ENCODE peak calls at places on chromosomes 6 and 20, in seven cellular contexts. G is ovary, E is keratinocyte, K is GM23338, A is SK-N-SH, S is left ventricle myocardium inferior, F is A549. P is an unnamed sample.

GRCh38 chr20:8385247-8385646 is 253.2 kb downstream of the PLCB1 start:
- DNase-seq in G (no peak), E (no peak), K (peak; percentile 30), A (no peak), S (peak; percentile 20), F (no peak), P (no peak)

GRCh38 chr6:45422541-45423110 is 44.9 kb upstream of the SUPT3H start:
- DNase-seq in G (peak; percentile 44), E (no peak), K (peak; percentile 62), A (peak; percentile 56), S (peak; percentile 39), F (no peak), P (no peak)

GRCh38 chr6:100461273-100461919 is 3.3 kb downstream of the SIM1 start:
- DNase-seq in G (no peak), E (no peak), K (peak; percentile 74), A (no peak), S (no peak), F (peak; percentile 71), P (no peak)

GRCh38 chr6:100452998-100453397 is 11.7 kb downstream of the SIM1 start:
- DNase-seq in G (no peak), E (no peak), K (no peak), A (no peak), S (no peak), F (no peak), P (no peak)

GRCh38 chr6:10793035-10793434 is 45.3 kb downstream of the MAK start:
- DNase-seq in G (no peak), E (no peak), K (no peak), A (no peak), S (no peak), F (no peak), P (no peak)

GRCh38 chr6:127102299-127102698 is 16.2 kb upstream of the RSPO3 start:
- DNase-seq in G (no peak), E (no peak), K (no peak), A (no peak), S (no peak), F (peak; percentile 50), P (no peak)

GRCh38 chr20:51760905-51761544 is 7.2 kb downstream of the ATP9A start:
- DNase-seq in G (no peak), E (peak; percentile 17), K (peak; percentile 46), A (no peak), S (no peak), F (no peak), P (peak; percentile 56)

GRCh38 chr20:57811373-57812020 is 101.7 kb upstream of the PMEPA1 start:
- DNase-seq in G (no peak), E (no peak), K (peak; percentile 47), A (no peak), S (no peak), F (no peak), P (no peak)

GRCh38 chr6:131685266-131685780 is 15.9 kb downstream of the OR2A4 start:
- DNase-seq in G (no peak), E (no peak), K (no peak), A (no peak), S (no peak), F (no peak), P (no peak)

GRCh38 chr20:63547484-63548480 is at the start of gene SRMS:
- DNase-seq in G (no peak), E (no peak), K (peak; percentile 70), A (peak; percentile 60), S (no peak), F (no peak), P (no peak)

GRCh38 chr6:621916-622315 is 35.0 kb downstream of the HUS1B start:
- DNase-seq in G (no peak), E (no peak), K (no peak), A (no peak), S (no peak), F (no peak), P (no peak)

GRCh38 chr20:62860391-62860923 is 1.2 kb downstream of the TCFL5 start:
- DNase-seq in G (no peak), E (no peak), K (peak; percentile 32), A (no peak), S (no peak), F (no peak), P (peak; percentile 48)

GRCh38 chr20:36544134-36545018 is 3.1 kb downstream of the MYL9 start:
- DNase-seq in G (no peak), E (no peak), K (no peak), A (no peak), S (peak; percentile 70), F (no peak), P (no peak)

GRCh38 chr20:52312131-52312729 is 120.7 kb upstream of the ZFP64 start:
- DNase-seq in G (peak; percentile 27), E (peak; percentile 5), K (peak; percentile 80), A (peak; percentile 70), S (no peak), F (peak; percentile 55), P (peak; percentile 63)

GRCh38 chr6:35047265-35048011 is 93.7 kb downstream of the TCP11 start:
- DNase-seq in G (no peak), E (no peak), K (no peak), A (peak; percentile 5), S (no peak), F (no peak), P (no peak)

GRCh38 chr20:8722277-8722928 is 346.5 kb upstream of the PLCB4 start:
- DNase-seq in G (peak; percentile 30), E (peak; percentile 7), K (peak; percentile 80), A (peak; percentile 52), S (no peak), F (peak; percentile 37), P (peak; percentile 68)

GRCh38 chr6:115891704-115892225 is 168.9 kb downstream of the FRK start:
- DNase-seq in G (no peak), E (no peak), K (no peak), A (peak; percentile 24), S (no peak), F (no peak), P (no peak)

GRCh38 chr20:53171065-53171464 is 198.9 kb downstream of the TSHZ2 start:
- DNase-seq in G (no peak), E (no peak), K (no peak), A (peak; percentile 62), S (no peak), F (no peak), P (no peak)

GRCh38 chr6:56827908-56828649 is 126.8 kb upstream of the BEND6 start:
- DNase-seq in G (no peak), E (no peak), K (no peak), A (no peak), S (no peak), F (no peak), P (no peak)

GRCh38 chr20:41395669-41396664 is 29.3 kb upstream of the EMILIN3 start:
- DNase-seq in G (peak; percentile 31), E (no peak), K (peak; percentile 46), A (no peak), S (no peak), F (no peak), P (no peak)

GRCh38 chr6:64062960-64063683 is 427.5 kb downstream of the PHF3 start:
- DNase-seq in G (no peak), E (no peak), K (no peak), A (no peak), S (no peak), F (no peak), P (no peak)

GRCh38 chr6:133724726-133725125 is 164.2 kb upstream of the TCF21 start:
- DNase-seq in G (no peak), E (no peak), K (peak; percentile 4), A (no peak), S (no peak), F (no peak), P (no peak)

GRCh38 chr20:58209652-58210397 is 18.6 kb downstream of the ANKRD60 start:
- DNase-seq in G (peak; percentile 85), E (no peak), K (peak; percentile 86), A (peak; percentile 94), S (peak; percentile 82), F (peak; percentile 80), P (peak; percentile 90)

GRCh38 chr6:132962936-132963579 is 148.7 kb downstream of the RPS12 start:
- DNase-seq in G (peak; percentile 59), E (peak; percentile 5), K (peak; percentile 93), A (peak; percentile 51), S (peak; percentile 60), F (peak; percentile 38), P (peak; percentile 91)

GRCh38 chr6:37354526-37355384 is 972 bp downstream of the RNF8 start:
- DNase-seq in G (peak; percentile 43), E (no peak), K (peak; percentile 50), A (peak; percentile 80), S (peak; percentile 22), F (peak; percentile 25), P (peak; percentile 41)

GRCh38 chr6:33430991-33431879 is 11.4 kb downstream of the SYNGAP1 start:
- DNase-seq in G (peak; percentile 77), E (no peak), K (peak; percentile 97), A (peak; percentile 98), S (peak; percentile 47), F (peak; percentile 81), P (peak; percentile 82)

GRCh38 chr6:96116674-96117073 is 100.9 kb downstream of the FUT9 start:
- DNase-seq in G (no peak), E (no peak), K (peak; percentile 38), A (no peak), S (no peak), F (no peak), P (peak; percentile 57)

GRCh38 chr6:64477311-64477850 is 841.8 kb downstream of the PHF3 start:
- DNase-seq in G (no peak), E (no peak), K (no peak), A (no peak), S (no peak), F (no peak), P (no peak)

GRCh38 chr6:27332692-27333641 is 20.9 kb upstream of the POM121L2 start:
- DNase-seq in G (peak; percentile 46), E (peak; percentile 38), K (peak; percentile 77), A (peak; percentile 25), S (no peak), F (peak; percentile 30), P (peak; percentile 82)

GRCh38 chr20:50003253-50003656 is 20.5 kb downstream of the SNAI1 start:
- DNase-seq in G (no peak), E (no peak), K (no peak), A (no peak), S (no peak), F (no peak), P (no peak)
- H3K4me1 ChIP-seq in G (no peaks in the 10 kb centered on the region), E (no peaks in the 10 kb centered on the region), K (no peaks in the 10 kb centered on the region), A (no peaks in the 10 kb centered on the region), S (peaks cover 34% of the 10 kb centered on the region), F (peaks cover 20% of the 10 kb centered on the region), P (no peaks in the 10 kb centered on the region)

DNA sequence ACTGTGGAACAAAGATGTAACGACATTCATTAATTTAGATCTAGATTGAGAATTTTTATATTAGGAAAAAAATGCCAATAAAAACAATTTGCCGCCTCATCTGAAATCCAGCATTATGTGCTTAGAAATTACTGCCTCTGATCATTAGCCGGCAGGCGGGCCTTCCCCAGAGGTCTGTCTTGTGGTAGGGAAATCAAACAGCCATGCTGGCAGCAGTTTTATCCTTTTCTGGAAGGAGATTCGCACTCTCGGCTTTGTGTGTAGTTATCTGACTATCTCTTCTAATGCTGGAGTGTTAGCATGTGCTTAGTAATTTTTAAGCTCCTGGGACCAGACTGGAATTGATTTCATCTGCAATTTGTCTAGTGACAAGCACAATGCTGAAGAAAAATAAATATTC is 329.6 kb downstream of the PRL start:
- DNase-seq in G (no peak), E (no peak), K (no peak), A (no peak), S (no peak), F (no peak), P (no peak)
- H3K4me1 ChIP-seq in G (peaks cover 4% of the 10 kb centered on the region), E (no peaks in the 10 kb centered on the region), K (peaks cover 30% of the 10 kb centered on the region), A (peaks cover 10% of the 10 kb centered on the region), S (peaks cover 26% of the 10 kb centered on the region), F (no peaks in the 10 kb centered on the region), P (peaks cover 8% of the 10 kb centered on the region)

GRCh38 chr20:1918766-1919165 is 23.6 kb downstream of the SIRPA start:
- DNase-seq in G (no peak), E (no peak), K (no peak), A (no peak), S (peak; percentile 45), F (no peak), P (no peak)
- H3K4me1 ChIP-seq in G (no peaks in the 10 kb centered on the region), E (no peaks in the 10 kb centered on the region), K (no peaks in the 10 kb centered on the region), A (no peaks in the 10 kb centered on the region), S (peaks cover 12% of the 10 kb centered on the region), F (peaks cover 37% of the 10 kb centered on the region), P (no peaks in the 10 kb centered on the region)

GRCh38 chr20:22575737-22576136 is 8.6 kb downstream of the FOXA2 start:
- DNase-seq in G (no peak), E (no peak), K (no peak), A (no peak), S (no peak), F (no peak), P (no peak)
- H3K4me1 ChIP-seq in G (no peaks in the 10 kb centered on the region), E (peaks cover 3% of the 10 kb centered on the region), K (peaks cover 88% of the 10 kb centered on the region), A (no peaks in the 10 kb centered on the region), S (peaks cover 22% of the 10 kb centered on the region), F (peaks cover 39% of the 10 kb centered on the region), P (no peaks in the 10 kb centered on the region)

P was measured in HAP-1.